ENCODE peak calls at places on chromosome 6, in four cellular contexts. C is HCT116, N is GM12865, V is transverse colon. X is an unnamed sample.

GRCh38 chr6:659716-660581 is 3.0 kb upstream of the HUS1B start:
- DNase-seq in V (no peak), N (no peak), C (no peak), X (no peak)

GRCh38 chr6:86756623-86757246 is 180.6 kb upstream of the HTR1E start:
- DNase-seq in N (no peak), V (no peak), C (no peak), X (no peak)

GRCh38 chr6:111113731-111114438 is 26.6 kb downstream of the SLC16A10 start:
- DNase-seq in C (no peak), V (no peak), N (peak), X (no peak)

GRCh38 chr6:3473773-3474172 is 16.9 kb upstream of the SLC22A23 start:
- DNase-seq in V (no peak), C (no peak), N (no peak), X (peak)

GRCh38 chr6:118263929-118264486 is 284.1 kb upstream of the PLN start:
- DNase-seq in V (no peak), N (peak), C (peak), X (no peak)

GRCh38 chr6:62283828-62284411 is 2.1 kb downstream of the KHDRBS2 start:
- DNase-seq in V (no peak), N (peak), C (peak), X (no peak)

GRCh38 chr6:133806358-133806757 is 82.6 kb upstream of the TCF21 start:
- DNase-seq in V (no peak), C (no peak), N (no peak), X (no peak)

GRCh38 chr6:158373209-158373608 is 60.9 kb downstream of the TULP4 start:
- DNase-seq in N (no peak), V (no peak), C (no peak), X (no peak)

GRCh38 chr6:156017838-156018237 is 562.2 kb upstream of the NOX3 start:
- DNase-seq in C (no peak), N (no peak), V (no peak), X (no peak)

GRCh38 chr6:10248378-10248843 is 166.5 kb downstream of the TFAP2A start:
- DNase-seq in N (peak), V (no peak), C (no peak), X (no peak)

GRCh38 chr6:42426191-42426590 is 25.5 kb downstream of the TRERF1 start:
- DNase-seq in C (no peak), N (peak), V (no peak), X (no peak)

GRCh38 chr6:34459899-34460593 is 5.8 kb upstream of the PACSIN1 start:
- DNase-seq in C (peak), N (peak), V (peak), X (no peak)

GRCh38 chr6:127532991-127533390 is 13.9 kb upstream of the MTCL3 start:
- DNase-seq in C (no peak), N (no peak), V (no peak), X (no peak)

GRCh38 chr6:169972736-169973135 is 221.3 kb downstream of the ERMARD start:
- DNase-seq in V (no peak), C (no peak), N (no peak), X (no peak)

GRCh38 chr6:137661601-137662000 is 167.4 kb upstream of the OLIG3 start:
- DNase-seq in N (peak), C (no peak), V (no peak), X (no peak)

GRCh38 chr6:8481727-8482126 is 46.4 kb upstream of the SLC35B3 start:
- DNase-seq in C (no peak), V (no peak), N (peak), X (no peak)

GRCh38 chr6:149910721-149911151 is 12.2 kb downstream of the RAET1G start:
- DNase-seq in C (no peak), N (no peak), V (no peak), X (no peak)

GRCh38 chr6:116286773-116287358 is 7.1 kb upstream of the TSPYL1 start:
- DNase-seq in C (no peak), N (no peak), V (no peak), X (no peak)

GRCh38 chr6:51118754-51119153 is 300.1 kb downstream of the TFAP2B start:
- DNase-seq in V (no peak), N (no peak), C (no peak), X (no peak)

GRCh38 chr6:90005048-90005827 is 111.0 kb downstream of the GJA10 start:
- DNase-seq in N (no peak), V (peak), C (no peak), X (no peak)

GRCh38 chr6:1738682-1739081 is 129.0 kb downstream of the FOXC1 start:
- DNase-seq in N (no peak), C (no peak), V (no peak), X (no peak)

GRCh38 chr6:26156105-26156849 is 69.0 kb downstream of the HFE start:
- DNase-seq in N (peak), C (peak), V (peak), X (peak)

GRCh38 chr6:56649053-56649769 is 6.5 kb upstream of the DST start:
- DNase-seq in V (no peak), N (no peak), C (no peak), X (no peak)

GRCh38 chr6:16318538-16318937 is 80.2 kb downstream of the GMPR start:
- DNase-seq in N (no peak), V (no peak), C (no peak), X (no peak)

GRCh38 chr6:114121913-114122662 is 151.1 kb upstream of the HDAC2 start:
- DNase-seq in V (no peak), N (no peak), C (no peak), X (no peak)

GRCh38 chr6:120938164-120938875 is 396.0 kb downstream of the TBC1D32 start:
- DNase-seq in V (no peak), N (no peak), C (no peak), X (no peak)

GRCh38 chr6:95599691-95600090 is 22.4 kb downstream of the MANEA start:
- DNase-seq in V (no peak), N (no peak), C (no peak), X (no peak)

GRCh38 chr6:66065313-66065712 is 358.3 kb upstream of the EYS start:
- DNase-seq in N (no peak), C (no peak), V (no peak), X (no peak)

GRCh38 chr6:42224222-42225042 is 6.8 kb upstream of the MRPS10 start:
- DNase-seq in N (peak), C (peak), V (no peak), X (no peak)

GRCh38 chr6:25070547-25071366 is 135.0 kb upstream of the RIPOR2 start:
- DNase-seq in N (peak), C (peak), V (peak), X (peak)

GRCh38 chr6:164807125-164807524 is 502.3 kb downstream of the C6orf118 start:
- DNase-seq in C (no peak), N (no peak), V (no peak), X (no peak)

GRCh38 chr6:143806282-143807102 is 36.6 kb upstream of the LTV1 start:
- DNase-seq in N (no peak), V (no peak), C (no peak), X (no peak)

GRCh38 chr6:169169941-169170582 is 83.6 kb downstream of the THBS2 start:
- DNase-seq in C (no peak), N (no peak), V (no peak), X (peak)

GRCh38 chr6:25449774-25450173 is 170.6 kb downstream of the CARMIL1 start:
- DNase-seq in V (no peak), C (no peak), N (no peak), X (no peak)

GRCh38 chr6:119361209-119361608 is 11.6 kb upstream of the MAN1A1 start:
- DNase-seq in N (no peak), C (no peak), V (no peak), X (no peak)

GRCh38 chr6:159646731-159647130 is 46.3 kb downstream of the SOD2 start:
- DNase-seq in V (no peak), C (no peak), N (peak), X (no peak)

GRCh38 chr6:151027936-151028838 is 162.7 kb downstream of the MTHFD1L start:
- DNase-seq in C (no peak), V (no peak), N (peak), X (no peak)